ENCODE peak calls at places on chromosomes 2 and 18, in eight cellular contexts. One of them, this sample, is unnamed.

GRCh38 chr2:160646684-160647444 is 153.3 kb upstream of the RBMS1 start:
- DNase-seq in anterior cingulate cortex: no peak
- DNase-seq in kidney tubule cell: no peak
- DNase-seq in activated effector memory CD4-positive, alpha-beta T cell treated with Interleukin-2 at 50 U/mL for 16 hours: no peak
- DNase-seq in CD8-positive, alpha-beta T cell: no peak
- DNase-seq in immature natural killer cell: no peak
- DNase-seq in dorsolateral prefrontal cortex: no peak
- DNase-seq in substantia nigra: no peak
- DNase-seq in this sample: no peak

GRCh38 chr2:191635333-191636234 is 42.4 kb upstream of the NABP1 start:
- DNase-seq in anterior cingulate cortex: no peak
- DNase-seq in CD8-positive, alpha-beta T cell: no peak
- DNase-seq in dorsolateral prefrontal cortex: no peak
- DNase-seq in kidney tubule cell: peak; percentile 95
- DNase-seq in substantia nigra: no peak
- DNase-seq in immature natural killer cell: no peak
- DNase-seq in activated effector memory CD4-positive, alpha-beta T cell treated with Interleukin-2 at 50 U/mL for 16 hours: no peak
- DNase-seq in this sample: no peak

GRCh38 chr2:18268400-18268799 is 292.1 kb downstream of the RDH14 start:
- DNase-seq in dorsolateral prefrontal cortex: no peak
- DNase-seq in activated effector memory CD4-positive, alpha-beta T cell treated with Interleukin-2 at 50 U/mL for 16 hours: no peak
- DNase-seq in kidney tubule cell: peak; percentile 37
- DNase-seq in substantia nigra: no peak
- DNase-seq in anterior cingulate cortex: no peak
- DNase-seq in CD8-positive, alpha-beta T cell: no peak
- DNase-seq in immature natural killer cell: no peak
- DNase-seq in this sample: no peak

GRCh38 chr18:24995056-24995455 is 356.9 kb downstream of the ZNF521 start:
- DNase-seq in immature natural killer cell: no peak
- DNase-seq in anterior cingulate cortex: no peak
- DNase-seq in substantia nigra: no peak
- DNase-seq in dorsolateral prefrontal cortex: no peak
- DNase-seq in kidney tubule cell: peak; percentile 63
- DNase-seq in activated effector memory CD4-positive, alpha-beta T cell treated with Interleukin-2 at 50 U/mL for 16 hours: no peak
- DNase-seq in CD8-positive, alpha-beta T cell: no peak
- DNase-seq in this sample: no peak

GRCh38 chr2:46458763-46459505 is 20.4 kb upstream of the TMEM247 start:
- DNase-seq in kidney tubule cell: no peak
- DNase-seq in activated effector memory CD4-positive, alpha-beta T cell treated with Interleukin-2 at 50 U/mL for 16 hours: no peak
- DNase-seq in CD8-positive, alpha-beta T cell: no peak
- DNase-seq in dorsolateral prefrontal cortex: no peak
- DNase-seq in substantia nigra: no peak
- DNase-seq in immature natural killer cell: no peak
- DNase-seq in anterior cingulate cortex: no peak
- DNase-seq in this sample: no peak

GRCh38 chr2:20313659-20314058 is 37.0 kb downstream of the PUM2 start:
- DNase-seq in activated effector memory CD4-positive, alpha-beta T cell treated with Interleukin-2 at 50 U/mL for 16 hours: no peak
- DNase-seq in dorsolateral prefrontal cortex: no peak
- DNase-seq in CD8-positive, alpha-beta T cell: no peak
- DNase-seq in kidney tubule cell: peak; percentile 43
- DNase-seq in substantia nigra: no peak
- DNase-seq in anterior cingulate cortex: no peak
- DNase-seq in immature natural killer cell: no peak
- DNase-seq in this sample: no peak

GRCh38 chr2:169928463-169928864 is 101.2 kb downstream of the UBR3 start:
- DNase-seq in dorsolateral prefrontal cortex: no peak
- DNase-seq in immature natural killer cell: peak; percentile 26
- DNase-seq in kidney tubule cell: peak; percentile 55
- DNase-seq in CD8-positive, alpha-beta T cell: no peak
- DNase-seq in substantia nigra: no peak
- DNase-seq in activated effector memory CD4-positive, alpha-beta T cell treated with Interleukin-2 at 50 U/mL for 16 hours: no peak
- DNase-seq in anterior cingulate cortex: no peak
- DNase-seq in this sample: no peak

GRCh38 chr2:229153307-229153706 is 117.8 kb downstream of the PID1 start:
- DNase-seq in anterior cingulate cortex: no peak
- DNase-seq in CD8-positive, alpha-beta T cell: no peak
- DNase-seq in kidney tubule cell: no peak
- DNase-seq in dorsolateral prefrontal cortex: no peak
- DNase-seq in substantia nigra: no peak
- DNase-seq in immature natural killer cell: no peak
- DNase-seq in activated effector memory CD4-positive, alpha-beta T cell treated with Interleukin-2 at 50 U/mL for 16 hours: no peak
- DNase-seq in this sample: no peak

GRCh38 chr2:121532347-121532766 is 1.7 kb downstream of the RNU4ATAC start:
- DNase-seq in anterior cingulate cortex: no peak
- DNase-seq in activated effector memory CD4-positive, alpha-beta T cell treated with Interleukin-2 at 50 U/mL for 16 hours: no peak
- DNase-seq in kidney tubule cell: peak; percentile 48
- DNase-seq in substantia nigra: no peak
- DNase-seq in CD8-positive, alpha-beta T cell: no peak
- DNase-seq in dorsolateral prefrontal cortex: no peak
- DNase-seq in immature natural killer cell: no peak
- DNase-seq in this sample: no peak